ENCODE peak calls at places on chromosome 12, in seven cellular contexts. A is GM04504; W is head of caudate nucleus; B is NCI-H345; H is NCI-H1694; P is kidney tubule cell; X is stimulated activated CD4-positive, alpha-beta T cell treated with anti-CD3 and anti-CD28 coated beads, Interleukin-1b, Interleukin-23, amount 100 ng/mL, for 1 hour. K is an unnamed sample.

GRCh38 chr12:14278294-14278953 is 87.1 kb upstream of the ATF7IP start:
- DNase-seq in A (no peak), W (peak), B (no peak), H (no peak), P (no peak), X (no peak), K (no peak)

GRCh38 chr12:75825686-75826085 is 205.9 kb downstream of the PHLDA1 start:
- DNase-seq in A (peak), W (no peak), B (no peak), H (no peak), P (peak), X (no peak), K (no peak)

GRCh38 chr12:53298154-53298553 is 1.3 kb upstream of the MYG1 start:
- DNase-seq in A (peak), W (no peak), B (no peak), H (no peak), P (no peak), X (no peak), K (no peak)

GRCh38 chr12:93006655-93007208 is 77.6 kb upstream of the EEA1 start:
- DNase-seq in A (no peak), W (no peak), B (no peak), H (no peak), P (no peak), X (no peak), K (no peak)

GRCh38 chr12:111440631-111441030 is 34.9 kb downstream of the SH2B3 start:
- DNase-seq in A (no peak), W (no peak), B (no peak), H (no peak), P (no peak), X (no peak), K (peak)

GRCh38 chr12:76449572-76449971 is 101.4 kb upstream of the BBS10 start:
- DNase-seq in A (no peak), W (no peak), B (no peak), H (no peak), P (peak), X (no peak), K (no peak)

GRCh38 chr12:44759289-44759688 is 116.8 kb downstream of the NELL2 start:
- DNase-seq in A (no peak), W (no peak), B (no peak), H (no peak), P (no peak), X (no peak), K (no peak)

GRCh38 chr12:103769240-103769945 is 71.6 kb downstream of the NT5DC3 start:
- DNase-seq in A (no peak), W (no peak), B (peak), H (no peak), P (no peak), X (no peak), K (no peak)

GRCh38 chr12:87866602-87867292 is 162.5 kb downstream of the C12orf50 start:
- DNase-seq in A (no peak), W (no peak), B (no peak), H (no peak), P (peak), X (no peak), K (no peak)

GRCh38 chr12:84919271-84919670 is 6.7 kb upstream of the SLC6A15 start:
- DNase-seq in A (no peak), W (no peak), B (no peak), H (no peak), P (peak), X (no peak), K (no peak)

GRCh38 chr12:132245521-132246101 is 83.8 kb downstream of the GALNT9 start:
- DNase-seq in A (no peak), W (no peak), B (no peak), H (no peak), P (no peak), X (no peak), K (no peak)

GRCh38 chr12:54376596-54377468 is 7.7 kb downstream of the ZNF385A start:
- DNase-seq in A (no peak), W (no peak), B (no peak), H (no peak), P (no peak), X (no peak), K (no peak)

GRCh38 chr12:1594045-1594294 is 411 bp downstream of the FBXL14 start:
- DNase-seq in A (no peak), W (no peak), B (peak), H (no peak), P (peak), X (no peak), K (no peak)

GRCh38 chr12:5184159-5184558 is 140.5 kb downstream of the KCNA5 start:
- DNase-seq in A (no peak), W (no peak), B (no peak), H (no peak), P (no peak), X (no peak), K (no peak)

GRCh38 chr12:47394070-47394469 is 311.8 kb downstream of the RPAP3 start:
- DNase-seq in A (no peak), W (no peak), B (no peak), H (no peak), P (peak), X (no peak), K (no peak)

GRCh38 chr12:13339538-13339937 is 143.0 kb downstream of the EMP1 start:
- DNase-seq in A (no peak), W (no peak), B (no peak), H (no peak), P (peak), X (no peak), K (no peak)

GRCh38 chr12:113271853-113272561 is 50.7 kb downstream of the TPCN1 start:
- DNase-seq in A (peak), W (peak), B (no peak), H (no peak), P (peak), X (no peak), K (peak)

GRCh38 chr12:118094039-118094438 is 9.8 kb downstream of the VSIG10 start:
- DNase-seq in A (no peak), W (no peak), B (no peak), H (no peak), P (no peak), X (no peak), K (no peak)

GRCh38 chr12:89453579-89453978 is 71.0 kb downstream of the GALNT4 start:
- DNase-seq in A (peak), W (no peak), B (no peak), H (no peak), P (peak), X (no peak), K (no peak)

GRCh38 chr12:121668750-121669524 is 517 bp downstream of the MORN3 start:
- DNase-seq in A (no peak), W (peak), B (no peak), H (peak), P (peak), X (peak), K (no peak)

GRCh38 chr12:113056631-113057488 is at the start of gene DTX1:
- DNase-seq in A (no peak), W (peak), B (peak), H (no peak), P (no peak), X (peak), K (peak)

GRCh38 chr12:107967170-107967569 is 161.9 kb upstream of the WSCD2 start:
- DNase-seq in A (no peak), W (no peak), B (no peak), H (no peak), P (no peak), X (no peak), K (no peak)

GRCh38 chr12:3544296-3544965 is 53.4 kb downstream of the PRMT8 start:
- DNase-seq in A (no peak), W (no peak), B (no peak), H (no peak), P (no peak), X (no peak), K (no peak)

GRCh38 chr12:89469361-89469760 is 55.2 kb downstream of the GALNT4 start:
- DNase-seq in A (no peak), W (no peak), B (no peak), H (no peak), P (no peak), X (no peak), K (no peak)

GRCh38 chr12:89552376-89552775 is 26.5 kb upstream of the POC1B start:
- DNase-seq in A (no peak), W (no peak), B (no peak), H (no peak), P (peak), X (no peak), K (no peak)

GRCh38 chr12:65881348-65881961 is 57.2 kb downstream of the HMGA2 start:
- DNase-seq in A (peak), W (no peak), B (no peak), H (no peak), P (peak), X (no peak), K (peak)

GRCh38 chr12:9925746-9926393 is 6.3 kb downstream of the CLEC2A start:
- DNase-seq in A (peak), W (no peak), B (peak), H (no peak), P (peak), X (no peak), K (no peak)

GRCh38 chr12:19234991-19235876 is 105.7 kb downstream of the PLEKHA5 start:
- DNase-seq in A (no peak), W (no peak), B (no peak), H (no peak), P (peak), X (no peak), K (no peak)

GRCh38 chr12:94151577-94151976 is 3.2 kb downstream of the PLXNC1 start:
- DNase-seq in A (no peak), W (no peak), B (peak), H (no peak), P (no peak), X (no peak), K (no peak)

GRCh38 chr12:6730169-6730568 is 6.3 kb downstream of the COPS7A start:
- DNase-seq in A (no peak), W (peak), B (no peak), H (no peak), P (no peak), X (no peak), K (no peak)

GRCh38 chr12:101782544-101782855 is 43.2 kb upstream of the SYCP3 start:
- DNase-seq in A (no peak), W (no peak), B (no peak), H (no peak), P (no peak), X (no peak), K (no peak)